ENCODE peak calls at places on chromosomes 3 and 15, in six cellular contexts. O is astrocyte of the spinal cord, T is left lung, X is breast epithelium, P is left ventricle myocardium inferior, G is GM13976. H is an unnamed sample.

GRCh38 chr3:5485427-5485826 is 297.9 kb downstream of the EDEM1 start:
- DNase-seq in O (no peak), T (no peak), X (no peak), P (no peak), G (no peak), H (no peak)

GRCh38 chr3:89859738-89860137 is 752.3 kb downstream of the EPHA3 start:
- DNase-seq in O (no peak), T (no peak), X (no peak), P (no peak), G (no peak), H (no peak)

GRCh38 chr15:97115764-97116075 is 785.2 kb downstream of the NR2F2 start:
- DNase-seq in O (no peak), T (no peak), X (no peak), P (no peak), G (no peak), H (no peak)

GRCh38 chr3:120615863-120616599 is 19.9 kb downstream of the NDUFB4 start:
- DNase-seq in O (peak; percentile 37), T (no peak), X (no peak), P (peak; percentile 40), G (no peak), H (peak; percentile 91)

GRCh38 chr15:28974142-28974541 is 88.4 kb downstream of the APBA2 start:
- DNase-seq in O (no peak), T (no peak), X (no peak), P (no peak), G (no peak), H (no peak)

GRCh38 chr3:134378384-134378783 is 4.1 kb upstream of the AMOTL2 start:
- DNase-seq in O (no peak), T (peak; percentile 77), X (peak; percentile 51), P (no peak), G (no peak), H (no peak)

GRCh38 chr15:81279621-81280051 is 44.3 kb downstream of the STARD5 start:
- DNase-seq in O (peak; percentile 22), T (no peak), X (no peak), P (no peak), G (no peak), H (peak; percentile 43)

GRCh38 chr15:85947936-85948335 is 131.7 kb upstream of the AGBL1 start:
- DNase-seq in O (no peak), T (no peak), X (no peak), P (no peak), G (no peak), H (no peak)

GRCh38 chr3:38157117-38157516 is 8.2 kb upstream of the OXSR1 start:
- DNase-seq in O (no peak), T (no peak), X (no peak), P (no peak), G (no peak), H (no peak)

GRCh38 chr3:170598091-170598502 is 12.2 kb upstream of the SLC7A14 start:
- DNase-seq in O (no peak), T (no peak), X (no peak), P (no peak), G (no peak), H (no peak)

GRCh38 chr3:124772081-124772831 is 42.0 kb downstream of the UMPS start:
- DNase-seq in O (peak; percentile 64), T (no peak), X (no peak), P (no peak), G (no peak), H (peak; percentile 75)

GRCh38 chr15:34621675-34622074 is 38.2 kb upstream of the GOLGA8B start:
- DNase-seq in O (peak; percentile 42), T (no peak), X (no peak), P (no peak), G (peak; percentile 4), H (peak; percentile 59)

GRCh38 chr3:150521458-150521857 is 24.8 kb downstream of the SERP1 start:
- DNase-seq in O (no peak), T (no peak), X (no peak), P (no peak), G (no peak), H (no peak)
- TF ChIP-seq CTCF in O (no peak), T (no peak), X (no peak), P (no peak), G (no peak), H (peak; percentile 18)

GRCh38 chr3:67790043-67790442 is 135.6 kb upstream of the SUCLG2 start:
- DNase-seq in O (peak; percentile 52), T (no peak), X (no peak), P (no peak), G (peak; percentile 36), H (peak; percentile 49)
- TF ChIP-seq CTCF in O (peak; percentile 70), T (peak; percentile 36), X (peak; percentile 36), P (peak; percentile 68), G (peak; percentile 66), H (peak; percentile 84)

GRCh38 chr15:57635300-57635944 is 43.7 kb downstream of the MYZAP start:
- DNase-seq in O (no peak), T (no peak), X (no peak), P (peak; percentile 47), G (no peak), H (no peak)

GRCh38 chr15:57637836-57638235 is 46.1 kb downstream of the MYZAP start:
- DNase-seq in O (no peak), T (no peak), X (no peak), P (no peak), G (no peak), H (no peak)

GRCh38 chr15:57646057-57646456 is 54.4 kb downstream of the MYZAP start:
- DNase-seq in O (no peak), T (no peak), X (no peak), P (no peak), G (no peak), H (no peak)

GRCh38 chr15:57639306-57639705 is 47.6 kb downstream of the MYZAP start:
- DNase-seq in O (no peak), T (no peak), X (no peak), P (no peak), G (no peak), H (no peak)

DNA sequence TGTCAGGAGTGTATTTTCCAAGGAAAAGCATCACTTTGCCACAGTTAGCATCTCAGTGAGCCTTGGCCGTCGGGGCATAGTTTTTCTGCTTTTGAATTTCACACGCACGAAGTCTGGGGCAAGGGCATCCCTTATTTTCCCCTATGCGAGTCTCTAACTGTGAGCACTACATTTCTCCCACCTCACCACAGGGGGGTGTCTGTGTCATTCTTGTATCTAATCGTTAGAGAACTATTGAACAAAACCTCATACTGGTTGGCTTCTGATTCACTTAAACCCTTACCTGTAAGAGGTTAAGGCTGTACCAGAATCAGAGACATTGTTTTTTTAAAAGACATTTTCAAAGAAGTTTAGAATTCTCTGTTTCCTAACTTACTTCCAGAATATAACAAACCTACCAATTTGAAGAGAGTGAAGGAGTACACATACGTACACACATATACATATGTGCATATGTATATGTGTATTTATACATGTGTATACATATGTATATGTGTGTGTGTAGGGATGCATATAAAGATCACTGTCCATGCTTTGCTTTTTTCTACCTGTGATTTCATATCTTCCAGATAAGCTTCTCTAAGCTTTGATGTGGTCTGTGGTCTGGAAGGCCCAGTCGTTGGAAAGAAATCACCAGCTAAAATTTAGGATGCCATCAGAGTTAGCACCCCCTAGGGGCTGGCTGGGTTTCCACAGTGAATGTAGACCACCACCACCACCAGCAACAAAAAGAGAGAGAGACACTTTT is 49.4 kb downstream of the MYZAP start:
- DNase-seq in O (peak; percentile 29), T (no peak), X (no peak), P (no peak), G (no peak), H (peak; percentile 43)
- TF ChIP-seq CTCF in O (peak; percentile 49), T (no peak), X (peak; percentile 17), P (peak; percentile 41), G (no peak), H (peak; percentile 76)

GRCh38 chr15:44710236-44711088 is 661 bp downstream of the PATL2 start:
- DNase-seq in O (peak; percentile 43), T (no peak), X (no peak), P (peak; percentile 25), G (no peak), H (peak; percentile 22)
- TF ChIP-seq CTCF in O (peak; percentile 52), T (no peak), X (no peak), P (no peak), G (peak; percentile 57), H (peak; percentile 51)

GRCh38 chr3:66302288-66302687 is 81.5 kb downstream of the SLC25A26 start:
- DNase-seq in O (no peak), T (no peak), X (no peak), P (no peak), G (no peak), H (peak; percentile 36)
- TF ChIP-seq CTCF in O (no peak), T (no peak), X (no peak), P (no peak), G (no peak), H (no peak)

GRCh38 chr3:189822726-189823125 is 191.5 kb downstream of the TP63 start:
- DNase-seq in O (no peak), T (no peak), X (no peak), P (no peak), G (no peak), H (no peak)
- TF ChIP-seq CTCF in O (peak; percentile 9), T (no peak), X (no peak), P (peak; percentile 13), G (no peak), H (no peak)